ENCODE peak calls at places on chromosomes 7 and 10, in four cellular contexts. O is Calu3, M is DMS153, L is epithelial cell of esophagus. H is an unnamed sample.

GRCh38 chr10:110032801-110033723 is 25.3 kb downstream of the ADD3 start:
- DNase-seq in O (no peak), M (no peak), L (no peak), H (no peak)

GRCh38 chr10:29555746-29556481 is 78.9 kb downstream of the SVIL start:
- DNase-seq in M (no peak), O (no peak), L (peak; percentile 78), H (peak; percentile 32)

GRCh38 chr7:171364-171904 is 20.9 kb upstream of the FAM20C start:
- DNase-seq in M (no peak), L (no peak), O (no peak), H (no peak)

GRCh38 chr10:97882142-97883091 is 32.8 kb downstream of the GOLGA7B start:
- DNase-seq in L (peak; percentile 92), O (peak; percentile 89), M (no peak), H (peak; percentile 87)

GRCh38 chr7:23685770-23686169 is 5.8 kb downstream of the FAM221A start:
- DNase-seq in L (peak; percentile 5), M (no peak), O (peak; percentile 41), H (peak; percentile 86)

GRCh38 chr10:16545126-16545736 is 23.6 kb upstream of the C1QL3 start:
- DNase-seq in O (peak; percentile 8), M (no peak), L (peak; percentile 47), H (peak; percentile 54)

GRCh38 chr10:112360308-112361270 is 13.3 kb upstream of the ACSL5 start:
- DNase-seq in L (peak; percentile 74), M (no peak), O (peak; percentile 11), H (no peak)

GRCh38 chr10:43137701-43137970 is 609 bp upstream of the CSGALNACT2 start:
- DNase-seq in O (peak; percentile 43), L (peak; percentile 20), M (no peak), H (no peak)

GRCh38 chr10:130957978-130958377 is 353.5 kb downstream of the TCERG1L start:
- DNase-seq in M (no peak), L (no peak), O (no peak), H (no peak)

GRCh38 chr7:98869374-98870070 is at the start of gene TMEM130:
- DNase-seq in O (no peak), L (no peak), M (no peak), H (no peak)

GRCh38 chr7:128773604-128774003 is 2.0 kb downstream of the OPN1SW start:
- DNase-seq in M (no peak), L (no peak), O (no peak), H (no peak)

GRCh38 chr7:158375034-158375433 is 212.6 kb downstream of the PTPRN2 start:
- DNase-seq in L (peak; percentile 54), O (no peak), M (peak; percentile 29), H (no peak)

GRCh38 chr7:139106959-139107358 is 2.6 kb downstream of the ZC3HAV1 start:
- DNase-seq in L (no peak), O (no peak), M (no peak), H (peak; percentile 29)

GRCh38 chr7:36296284-36296683 is 93.4 kb upstream of the ANLN start:
- DNase-seq in O (no peak), L (no peak), M (no peak), H (no peak)

GRCh38 chr10:32893431-32893830 is 64.6 kb downstream of the ITGB1 start:
- DNase-seq in L (no peak), M (no peak), O (no peak), H (no peak)

GRCh38 chr7:27576360-27576944 is 86.2 kb downstream of the HIBADH start:
- DNase-seq in L (peak; percentile 57), M (peak; percentile 46), O (peak; percentile 34), H (peak; percentile 89)

GRCh38 chr7:44348851-44349781 is 23.7 kb upstream of the CAMK2B start:
- DNase-seq in M (no peak), L (no peak), O (no peak), H (no peak)